ENCODE peak calls at places on chromosome 10, in five cellular contexts. F is sigmoid colon, I is K562, N is stomach, H is prostate gland. L is an unnamed sample.
A peak's percentile ranks its signal among the peaks of the same experiment; 100 is the strongest.

GRCh38 chr10:58773942-58774341 is 261.3 kb downstream of the BICC1 start:
- DNase-seq in F (no peak), N (no peak), I (no peak), H (no peak), L (no peak)

GRCh38 chr10:17651891-17652290 is 7.9 kb downstream of the STAM start:
- DNase-seq in H (no peak), N (no peak), F (no peak), I (no peak), L (no peak)

GRCh38 chr10:7541137-7542087 is 125.4 kb downstream of the ITIH5 start:
- DNase-seq in F (peak; percentile 89), I (no peak), N (no peak), H (no peak), L (no peak)

GRCh38 chr10:87913170-87913921 is 49.9 kb downstream of the PTEN start:
- DNase-seq in F (no peak), N (no peak), I (no peak), H (no peak), L (no peak)

GRCh38 chr10:118809821-118810220 is 55.1 kb upstream of the CACUL1 start:
- DNase-seq in I (no peak), N (peak; percentile 2), F (no peak), H (no peak), L (no peak)

GRCh38 chr10:26806557-26806956 is 54.2 kb downstream of the ABI1 start:
- DNase-seq in H (no peak), F (no peak), I (no peak), N (no peak), L (no peak)

GRCh38 chr10:21496285-21497176 is 29.0 kb downstream of the SKIDA1 start:
- DNase-seq in F (peak; percentile 74), I (peak; percentile 72), H (peak; percentile 39), N (peak; percentile 34), L (peak; percentile 86)

GRCh38 chr10:69578508-69578991 is 5.3 kb upstream of the NEUROG3 start:
- DNase-seq in N (no peak), F (no peak), H (no peak), I (no peak), L (no peak)

GRCh38 chr10:5453749-5454489 is 41.6 kb downstream of the NET1 start:
- DNase-seq in I (no peak), F (no peak), N (no peak), H (no peak), L (no peak)

GRCh38 chr10:127907411-127908105 is 655 bp downstream of the PTPRE start:
- DNase-seq in F (peak; percentile 78), I (no peak), H (no peak), N (peak; percentile 47), L (peak; percentile 86)

GRCh38 chr10:86759073-86759672 is 2.8 kb downstream of the BMPR1A start:
- DNase-seq in F (no peak), H (no peak), N (no peak), I (peak; percentile 34), L (no peak)

GRCh38 chr10:76878514-76878913 is 759.1 kb downstream of the KCNMA1 start:
- DNase-seq in N (no peak), I (no peak), F (no peak), H (no peak), L (no peak)

GRCh38 chr10:58209669-58210068 is 58.0 kb downstream of the IPMK start:
- DNase-seq in F (no peak), H (no peak), I (peak; percentile 6), N (no peak), L (no peak)

GRCh38 chr10:1527951-1528350 is 209.4 kb downstream of the ADARB2 start:
- DNase-seq in N (no peak), F (peak; percentile 52), I (no peak), H (no peak), L (no peak)

GRCh38 chr10:11697718-11698527 is 44.3 kb upstream of the ECHDC3 start:
- DNase-seq in H (no peak), F (no peak), I (no peak), N (no peak), L (no peak)

GRCh38 chr10:95525033-95525418 is 36.1 kb downstream of the SORBS1 start:
- DNase-seq in I (no peak), N (no peak), H (no peak), F (no peak), L (no peak)

GRCh38 chr10:133391761-133392518 is 2.0 kb upstream of the MTG1 start:
- DNase-seq in N (peak; percentile 19), F (peak; percentile 56), I (no peak), H (no peak), L (no peak)

GRCh38 chr10:132836248-132836831 is 50.4 kb upstream of the NKX6-2 start:
- DNase-seq in H (no peak), F (peak; percentile 64), I (no peak), N (peak; percentile 75), L (peak; percentile 76)

GRCh38 chr10:117684673-117685211 is 142.2 kb downstream of the EMX2 start:
- DNase-seq in I (peak; percentile 23), F (no peak), N (peak; percentile 52), H (no peak), L (no peak)

GRCh38 chr10:75396861-75397570 is 4.5 kb downstream of the ZNF503 start:
- DNase-seq in N (peak; percentile 50), F (no peak), I (no peak), H (peak; percentile 17), L (no peak)

GRCh38 chr10:132036153-132036886 is 29.4 kb upstream of the JAKMIP3 start:
- DNase-seq in I (no peak), N (no peak), H (peak; percentile 40), F (no peak), L (peak; percentile 70)

GRCh38 chr10:37789590-37789989 is 67.8 kb downstream of the ZNF248 start:
- DNase-seq in F (no peak), H (no peak), N (no peak), I (no peak), L (no peak)

GRCh38 chr10:6233725-6234277 is 31.1 kb downstream of the PFKFB3 start:
- DNase-seq in I (no peak), F (peak; percentile 63), H (no peak), N (no peak), L (no peak)

GRCh38 chr10:102468683-102469082 is 17.3 kb upstream of the C10orf95 start:
- DNase-seq in H (no peak), N (no peak), I (no peak), F (no peak), L (no peak)

GRCh38 chr10:102476466-102477141 is 25.3 kb upstream of the C10orf95 start:
- DNase-seq in H (no peak), F (no peak), I (no peak), N (no peak), L (no peak)

GRCh38 chr10:102475451-102476040 is 24.2 kb upstream of the C10orf95 start:
- DNase-seq in F (no peak), H (no peak), N (no peak), I (no peak), L (no peak)

GRCh38 chr10:102470579-102471546 is 19.5 kb upstream of the C10orf95 start:
- DNase-seq in H (no peak), F (no peak), I (no peak), N (no peak), L (no peak)

DNA sequence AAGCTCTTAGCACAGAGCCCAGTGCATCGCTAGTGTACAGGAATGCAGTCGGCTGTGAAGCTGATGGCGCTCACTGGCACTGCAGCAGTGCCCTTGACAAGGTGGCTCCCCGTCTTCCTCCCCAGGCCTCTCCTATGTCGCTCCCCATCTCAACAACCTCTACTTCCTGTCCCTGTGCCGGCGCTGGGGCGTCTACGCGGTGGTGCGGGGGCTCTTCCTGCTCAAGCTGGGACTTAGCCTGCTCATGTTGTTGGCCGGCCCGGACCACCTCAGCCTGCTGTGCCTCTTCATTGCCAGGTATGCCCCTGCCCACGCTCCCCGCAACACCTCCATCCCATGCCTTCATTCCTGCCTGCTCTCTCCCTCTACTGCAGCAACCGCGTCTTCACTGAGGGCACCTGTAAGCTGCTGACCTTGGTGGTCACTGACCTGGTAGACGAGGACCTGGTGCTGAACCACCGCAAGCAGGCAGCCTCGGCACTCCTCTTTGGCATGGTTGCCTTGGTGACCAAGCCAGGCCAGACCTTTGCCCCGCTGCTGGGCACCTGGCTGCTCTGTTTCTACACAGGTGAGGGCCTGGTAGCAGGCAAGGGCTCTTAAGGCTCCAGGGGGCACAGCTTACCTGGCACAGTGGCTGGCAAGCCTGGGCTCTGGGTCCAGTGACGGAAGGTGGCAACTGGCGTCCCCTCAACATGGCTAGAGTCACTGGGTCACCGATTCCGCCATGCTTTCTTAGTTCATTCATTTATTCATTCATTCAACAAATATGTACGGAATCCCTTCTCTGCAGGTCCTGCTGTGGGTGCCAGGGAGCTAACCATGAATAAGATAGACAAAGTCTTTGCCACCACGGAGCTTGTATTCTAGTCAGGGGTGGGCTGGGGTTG is 22.3 kb upstream of the C10orf95 start:
- DNase-seq in F (no peak), H (no peak), I (no peak), N (no peak), L (no peak)
- TF ChIP-seq POLR2AphosphoS5 in F (peak; percentile 35), H (no peak), I (no peak), N (no peak), L (peak; percentile 29)

GRCh38 chr10:71312840-71313789 is 5.9 kb upstream of the SLC29A3 start:
- DNase-seq in I (peak; percentile 31), H (peak; percentile 56), N (no peak), F (peak; percentile 94), L (no peak)
- TF ChIP-seq POLR2AphosphoS5 in I (no peak), H (peak; percentile 53), N (no peak), F (peak; percentile 53), L (no peak)

GRCh38 chr10:4343798-4344370 is 482.1 kb upstream of the AKR1E2 start:
- DNase-seq in N (no peak), I (no peak), F (no peak), H (no peak), L (no peak)

GRCh38 chr10:4343091-4343490 is 482.9 kb upstream of the AKR1E2 start:
- DNase-seq in N (no peak), F (no peak), I (no peak), H (no peak), L (no peak)

GRCh38 chr10:4345842-4346241 is 480.2 kb upstream of the AKR1E2 start:
- DNase-seq in H (no peak), F (no peak), I (no peak), N (no peak), L (no peak)

GRCh38 chr10:4346257-4346656 is 479.8 kb upstream of the AKR1E2 start:
- DNase-seq in H (no peak), N (no peak), I (no peak), F (no peak), L (no peak)

DNA sequence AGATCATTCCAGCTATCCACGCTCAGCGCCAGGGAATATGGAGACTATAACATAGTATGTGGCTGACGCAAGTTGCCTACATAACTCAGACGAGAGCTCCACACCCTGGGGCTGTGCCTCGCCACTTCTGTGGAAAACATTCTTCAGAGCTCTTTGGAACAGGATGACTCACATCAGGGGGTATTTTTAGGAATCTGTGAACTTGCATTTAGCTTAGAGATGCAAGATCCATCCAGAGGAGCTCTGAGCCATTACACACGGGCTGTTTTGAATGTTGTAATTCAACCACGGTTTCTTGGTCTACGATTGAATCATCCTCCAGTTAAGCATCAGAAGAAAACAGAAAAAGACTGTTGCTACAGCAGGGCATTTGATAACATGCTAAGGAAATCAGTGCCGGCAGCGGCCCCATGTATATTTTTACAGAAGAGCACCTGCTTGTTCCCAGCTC is 481.4 kb upstream of the AKR1E2 start:
- DNase-seq in H (no peak), N (no peak), I (no peak), F (peak; percentile 90), L (no peak)
- TF ChIP-seq POLR2AphosphoS5 in H (no peak), N (peak; percentile 73), I (no peak), F (peak; percentile 26), L (no peak)

DNA sequence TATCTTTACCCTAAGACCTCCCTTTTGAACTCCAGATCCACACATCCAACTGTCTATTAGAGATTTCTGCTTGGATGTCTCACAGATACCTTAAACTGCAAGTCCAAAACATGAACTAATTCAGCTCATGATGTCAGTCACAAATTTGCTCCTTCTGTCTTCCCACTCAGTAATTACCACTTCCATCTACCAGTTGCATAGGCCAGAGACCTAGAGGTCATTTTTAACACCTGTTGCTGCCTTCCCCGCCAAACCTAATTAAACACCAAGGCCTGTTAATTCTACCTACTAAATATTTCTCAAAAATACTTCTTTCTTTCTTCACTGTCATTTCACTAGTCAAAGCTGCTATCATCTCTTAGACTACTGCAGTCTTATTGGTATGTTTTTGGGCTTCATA is 8.2 kb downstream of the SLK start:
- DNase-seq in F (no peak), H (no peak), N (no peak), I (no peak), L (no peak)
- TF ChIP-seq POLR2AphosphoS5 in F (no peak), H (no peak), N (no peak), I (no peak), L (no peak)